ENCODE peak calls at places on chromosome 17, in five cellular contexts. M, U, B, S and J are unnamed samples.

GRCh38 chr17:49260922-49261291 is 30.3 kb upstream of the PHOSPHO1 start:
- DNase-seq in M (no peak), U (no peak), B (peak; percentile 12), S (no peak), J (no peak)

GRCh38 chr17:83194761-83195329 is 115.4 kb downstream of the METRNL start:
- DNase-seq in M (no peak), U (no peak), B (peak; percentile 18), S (peak; percentile 3), J (no peak)

GRCh38 chr17:17143501-17143900 is 62.6 kb downstream of the PLD6 start:
- DNase-seq in M (no peak), U (no peak), B (no peak), S (no peak), J (no peak)

GRCh38 chr17:48095611-48096010 is 5.7 kb downstream of the CBX1 start:
- DNase-seq in M (no peak), U (no peak), B (no peak), S (no peak), J (no peak)

GRCh38 chr17:27624555-27624954 is 6.4 kb upstream of the LGALS9 start:
- DNase-seq in M (no peak), U (no peak), B (no peak), S (no peak), J (no peak)

GRCh38 chr17:47299239-47299910 is 24.4 kb upstream of the EFCAB13 start:
- DNase-seq in M (no peak), U (no peak), B (no peak), S (no peak), J (no peak)

GRCh38 chr17:21200590-21201301 is 13.2 kb downstream of the TMEM11 start:
- DNase-seq in M (no peak), U (no peak), B (no peak), S (no peak), J (no peak)

GRCh38 chr17:47099451-47099986 is 89.6 kb downstream of the CDC27 start:
- DNase-seq in M (no peak), U (peak; percentile 5), B (no peak), S (peak; percentile 11), J (no peak)

GRCh38 chr17:63524051-63524450 is 893 bp downstream of the KCNH6 start:
- DNase-seq in M (no peak), U (no peak), B (no peak), S (no peak), J (no peak)

GRCh38 chr17:7883781-7884386 is 4.7 kb upstream of the CHD3 start:
- DNase-seq in M (no peak), U (peak; percentile 33), B (no peak), S (no peak), J (no peak)

GRCh38 chr17:36128411-36128978 is 24.9 kb downstream of the CCL4 start:
- DNase-seq in M (no peak), U (no peak), B (no peak), S (peak; percentile 54), J (no peak)

GRCh38 chr17:74334393-74335039 is 8.5 kb downstream of the KIF19 start:
- DNase-seq in M (no peak), U (no peak), B (no peak), S (no peak), J (no peak)

GRCh38 chr17:10744509-10745000 is 14.7 kb upstream of the TMEM220 start:
- DNase-seq in M (no peak), U (no peak), B (no peak), S (no peak), J (peak; percentile 71)

GRCh38 chr17:7477392-7478275 is 1.8 kb downstream of the ZBTB4 start:
- DNase-seq in M (no peak), U (no peak), B (peak; percentile 44), S (peak; percentile 41), J (peak; percentile 60)

GRCh38 chr17:50763716-50764450 is 3.4 kb downstream of the ANKRD40CL start:
- DNase-seq in M (peak; percentile 38), U (no peak), B (no peak), S (peak; percentile 61), J (no peak)

GRCh38 chr17:41971721-41972523 is 5.3 kb downstream of the CNP start:
- DNase-seq in M (no peak), U (no peak), B (no peak), S (no peak), J (no peak)

GRCh38 chr17:82384730-82385429 is 13.3 kb downstream of the UTS2R start:
- DNase-seq in M (no peak), U (no peak), B (peak; percentile 58), S (peak; percentile 61), J (peak; percentile 85)

GRCh38 chr17:15422392-15422957 is 44.9 kb downstream of the CDRT4 start:
- DNase-seq in M (no peak), U (no peak), B (no peak), S (no peak), J (no peak)

GRCh38 chr17:35218901-35219300 is 24.0 kb upstream of the SLFN5 start:
- DNase-seq in M (no peak), U (no peak), B (no peak), S (no peak), J (no peak)

GRCh38 chr17:64002658-64003525 is 4.7 kb downstream of the PRR29 start:
- DNase-seq in M (no peak), U (no peak), B (no peak), S (peak; percentile 3), J (no peak)

GRCh38 chr17:46814446-46814845 is 4.0 kb downstream of the WNT3 start:
- DNase-seq in M (no peak), U (no peak), B (no peak), S (no peak), J (no peak)

GRCh38 chr17:9517396-9517795 is 58.2 kb downstream of the STX8 start:
- DNase-seq in M (no peak), U (no peak), B (no peak), S (no peak), J (no peak)

GRCh38 chr17:80071116-80071980 is 30.0 kb upstream of the GAA start:
- DNase-seq in M (no peak), U (no peak), B (peak; percentile 65), S (peak; percentile 25), J (peak; percentile 85)